ENCODE peak calls at places on chromosome 17, in six cellular contexts. I is stomach, B is body of pancreas, V is testis, R is ovary, E is uterus. D is an unnamed sample.

GRCh38 chr17:80105762-80106161 is 4.4 kb downstream of the GAA start:
- DNase-seq in V (no peak), R (peak; percentile 53), E (no peak), B (peak; percentile 88), I (peak; percentile 43), D (peak; percentile 35)

GRCh38 chr17:550776-551175 is 163.9 kb downstream of the VPS53 start:
- DNase-seq in E (no peak), B (no peak), R (no peak), I (no peak), V (no peak), D (no peak)

GRCh38 chr17:81516439-81516838 is 3.8 kb upstream of the ACTG1 start:
- DNase-seq in B (peak; percentile 17), V (no peak), I (no peak), R (no peak), E (peak; percentile 27), D (no peak)

GRCh38 chr17:73309727-73310555 is 1.9 kb downstream of the CDC42EP4 start:
- DNase-seq in V (peak; percentile 88), E (no peak), B (peak; percentile 88), I (peak; percentile 78), R (peak; percentile 51), D (no peak)

GRCh38 chr17:67689534-67690177 is 28.1 kb upstream of the NOL11 start:
- DNase-seq in I (peak; percentile 44), R (no peak), V (peak; percentile 81), B (peak; percentile 62), E (peak; percentile 54), D (no peak)

GRCh38 chr17:50703162-50703561 is 4.6 kb downstream of the ANKRD40 start:
- DNase-seq in V (no peak), R (no peak), I (no peak), E (no peak), B (no peak), D (no peak)

GRCh38 chr17:17377568-17377967 is 74.4 kb downstream of the NT5M start:
- DNase-seq in R (no peak), I (no peak), B (no peak), V (no peak), E (no peak), D (no peak)

GRCh38 chr17:27747462-27748359 is 52.6 kb downstream of the NOS2 start:
- DNase-seq in R (no peak), V (no peak), E (no peak), B (no peak), I (no peak), D (no peak)

DNA sequence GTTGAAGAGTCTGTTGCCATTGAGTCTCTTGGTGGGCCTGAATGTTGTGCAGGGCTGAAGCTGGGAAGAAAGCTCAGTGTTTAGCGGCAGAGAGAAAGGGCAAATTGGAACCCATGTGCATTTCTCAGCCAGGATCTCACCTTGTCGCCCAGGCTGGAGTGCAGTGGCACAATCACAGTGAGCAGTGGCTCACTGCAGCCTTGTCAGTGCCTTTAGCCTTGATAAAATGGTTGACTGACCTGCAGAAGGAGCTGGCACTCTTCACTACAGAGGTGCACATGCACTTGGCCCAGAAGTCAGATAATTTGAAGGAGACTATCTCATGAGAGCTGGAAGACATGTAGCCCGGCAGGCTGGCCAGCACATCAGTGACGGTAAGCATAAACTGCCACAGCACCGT is 124.2 kb upstream of the TBX2 start:
- DNase-seq in I (no peak), E (no peak), R (no peak), V (no peak), B (no peak), D (no peak)
- TF ChIP-seq POLR2A in I (no peak), E (no peak), R (no peak), V (no peak), B (no peak), D (no peak)

GRCh38 chr17:28944862-28945741 is 6.2 kb downstream of the PHF12 start:
- DNase-seq in I (no peak), R (no peak), B (no peak), V (no peak), E (no peak), D (no peak)
- TF ChIP-seq POLR2A in I (no peak), R (no peak), B (no peak), V (no peak), E (no peak), D (no peak)

GRCh38 chr17:19753049-19753444 is 4.9 kb upstream of the ALDH3A1 start:
- DNase-seq in B (peak; percentile 66), V (no peak), E (no peak), R (no peak), I (peak; percentile 91), D (peak; percentile 77)
- TF ChIP-seq POLR2A in B (no peak), V (no peak), E (no peak), R (no peak), I (no peak), D (no peak)

GRCh38 chr17:44024853-44025252 is 10.1 kb upstream of the TMEM101 start:
- DNase-seq in V (no peak), I (no peak), E (no peak), B (no peak), R (no peak), D (no peak)
- TF ChIP-seq POLR2A in V (no peak), I (no peak), E (no peak), B (no peak), R (no peak), D (no peak)

GRCh38 chr17:21215935-21216334 is 2.0 kb upstream of the TMEM11 start:
- DNase-seq in R (no peak), I (no peak), E (no peak), V (no peak), B (no peak), D (no peak)

GRCh38 chr17:21213491-21214014 is 408 bp downstream of the TMEM11 start:
- DNase-seq in I (peak; percentile 47), R (no peak), B (peak; percentile 34), E (no peak), V (peak; percentile 34), D (no peak)

GRCh38 chr17:21214015-21214776 is at the start of gene TMEM11:
- DNase-seq in E (peak; percentile 93), B (peak; percentile 96), V (peak; percentile 97), R (peak; percentile 96), I (peak; percentile 96), D (peak; percentile 94)

GRCh38 chr17:21213005-21213404 is 956 bp downstream of the TMEM11 start:
- DNase-seq in I (no peak), V (no peak), R (no peak), E (no peak), B (no peak), D (no peak)

GRCh38 chr17:21214777-21215541 is 998 bp upstream of the TMEM11 start:
- DNase-seq in R (no peak), I (no peak), E (peak; percentile 31), V (no peak), B (no peak), D (no peak)
- TF ChIP-seq POLR2A in R (no peak), I (no peak), E (no peak), V (no peak), B (no peak), D (no peak)

DNA sequence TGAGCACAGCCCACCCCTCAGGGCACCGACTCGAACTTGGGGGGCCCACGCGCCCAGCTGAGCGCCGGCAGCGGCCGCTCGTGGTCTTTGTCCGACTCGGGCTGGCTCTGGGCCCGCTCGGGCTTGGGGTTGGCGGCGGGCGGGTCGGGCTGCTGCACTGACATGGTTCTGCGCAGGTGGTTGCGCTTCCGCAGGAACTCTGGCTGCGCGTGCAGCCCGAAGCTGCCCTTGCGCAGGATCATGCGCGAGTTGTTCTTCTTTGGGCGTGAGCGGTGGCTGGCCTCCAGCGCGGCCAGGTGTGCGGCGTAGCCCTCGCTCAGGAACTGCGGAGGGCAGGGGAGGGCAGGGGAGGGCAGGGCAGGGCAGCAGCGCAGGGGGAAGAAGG is 11.1 kb downstream of the PIMREG start:
- DNase-seq in B (peak; percentile 31), R (peak; percentile 51), I (peak; percentile 60), E (no peak), V (no peak), D (no peak)
- TF ChIP-seq POLR2A in B (no peak), R (no peak), I (no peak), E (no peak), V (no peak), D (no peak)

DNA sequence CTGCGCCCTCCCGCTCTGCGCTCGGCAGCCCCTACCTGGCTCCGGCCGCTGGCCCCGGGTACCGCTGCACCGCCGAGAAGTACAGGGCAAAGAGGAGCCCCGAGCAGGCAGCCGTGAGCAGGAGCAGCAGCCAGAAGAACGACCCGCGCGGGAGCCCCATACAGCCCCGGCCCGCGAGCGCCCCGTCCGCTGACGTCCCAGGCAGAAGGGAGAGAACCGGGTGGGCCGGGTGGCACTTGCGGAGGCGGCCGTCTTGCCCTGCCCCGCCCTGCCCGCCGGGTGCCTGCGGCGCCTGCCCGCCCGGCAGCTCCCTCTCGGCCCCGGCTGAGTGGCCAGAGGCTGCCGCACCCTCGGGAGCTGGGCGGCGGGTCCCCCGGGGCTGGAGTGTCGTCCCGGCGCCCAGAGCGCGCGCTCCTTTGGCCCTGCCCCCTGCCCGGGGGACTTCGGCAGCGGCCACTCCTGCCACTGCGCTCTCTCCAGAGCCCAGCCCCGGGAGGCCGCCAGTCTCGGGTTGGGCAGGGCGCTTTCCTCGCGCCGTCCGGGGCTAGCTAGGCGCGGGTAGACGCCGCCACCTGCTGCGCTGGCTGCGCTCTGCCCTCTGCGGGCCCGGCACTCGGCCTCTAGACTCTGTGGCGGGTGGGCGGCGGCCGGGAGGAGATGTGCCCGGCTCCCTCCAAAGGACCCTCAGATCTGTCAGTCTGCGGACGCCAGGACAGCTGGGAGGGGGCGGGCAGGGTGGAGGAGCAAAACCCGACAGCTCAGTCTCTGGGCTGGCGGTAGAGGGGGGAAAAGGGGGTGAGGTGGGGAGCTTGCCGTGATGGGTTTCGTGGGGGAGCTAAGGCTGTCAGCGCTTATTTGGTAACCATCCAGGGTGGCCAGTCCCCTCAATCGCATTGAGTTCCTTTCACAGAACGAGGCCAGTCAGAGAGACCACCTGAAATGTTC is at the start of gene ST6GALNAC2:
- DNase-seq in R (peak; percentile 67), I (peak; percentile 84), V (peak; percentile 69), E (peak; percentile 36), B (peak; percentile 80), D (peak; percentile 81)
- TF ChIP-seq POLR2A in R (no peak), I (no peak), V (no peak), E (peak; percentile 42), B (peak; percentile 56), D (no peak)

D was measured in breast epithelium.